ENCODE peak calls at places on chromosomes 2 and 18, in ten cellular contexts. L is HepG2; G is cardiac fibroblast; U is MM.1S; T is psoas muscle; P is CD8-positive, alpha-beta T cell; H is heart right ventricle; D is heart left ventricle; O is brain microvascular endothelial cell; E is retinal pigment epithelial cell. Z is an unnamed sample.

GRCh38 chr2:200788129-200788718 is 23.5 kb upstream of the BZW1 start:
- DNase-seq in L (no peak), G (peak), U (no peak), T (no peak), P (no peak), H (no peak), D (no peak), O (peak), E (no peak), Z (no peak)

GRCh38 chr2:213251618-213252017 is 32.6 kb upstream of the SPAG16 start:
- DNase-seq in L (peak), G (peak), U (peak), T (no peak), P (no peak), H (no peak), D (no peak), O (no peak), E (peak), Z (peak)

GRCh38 chr18:56162316-56162715 is 476.1 kb downstream of the TXNL1 start:
- DNase-seq in L (no peak), G (peak), U (no peak), T (no peak), P (no peak), H (no peak), D (no peak), O (no peak), E (no peak), Z (no peak)

GRCh38 chr2:40043641-40044040 is 264.6 kb upstream of the THUMPD2 start:
- DNase-seq in L (no peak), G (no peak), U (no peak), T (no peak), P (no peak), H (no peak), D (no peak), O (no peak), E (no peak), Z (no peak)

GRCh38 chr2:219803294-219803693 is 175.9 kb downstream of the SLC4A3 start:
- DNase-seq in L (no peak), G (peak), U (no peak), T (no peak), P (no peak), H (no peak), D (no peak), O (peak), E (peak), Z (no peak)

GRCh38 chr2:95029898-95030341 is 4.4 kb downstream of the MAL start:
- DNase-seq in L (no peak), G (no peak), U (no peak), T (peak), P (no peak), H (no peak), D (no peak), O (no peak), E (no peak), Z (no peak)

GRCh38 chr18:76817888-76818611 is 4.3 kb upstream of the ZNF236 start:
- DNase-seq in L (no peak), G (no peak), U (no peak), T (no peak), P (no peak), H (no peak), D (no peak), O (no peak), E (no peak), Z (no peak)

GRCh38 chr2:62474173-62474572 is 31.8 kb downstream of the TMEM17 start:
- DNase-seq in L (no peak), G (no peak), U (no peak), T (no peak), P (no peak), H (no peak), D (no peak), O (no peak), E (no peak), Z (no peak)

GRCh38 chr18:24546304-24546703 is 85.9 kb downstream of the HRH4 start:
- DNase-seq in L (no peak), G (peak), U (no peak), T (no peak), P (no peak), H (no peak), D (no peak), O (no peak), E (no peak), Z (no peak)

GRCh38 chr2:241733391-241734207 is 831 bp upstream of the D2HGDH start:
- DNase-seq in L (no peak), G (no peak), U (no peak), T (no peak), P (peak), H (no peak), D (no peak), O (no peak), E (no peak), Z (no peak)

GRCh38 chr2:188295067-188295685 is 3.5 kb downstream of the GULP1 start:
- DNase-seq in L (no peak), G (no peak), U (no peak), T (no peak), P (no peak), H (no peak), D (no peak), O (no peak), E (no peak), Z (no peak)

GRCh38 chr2:215499330-215499729 is 63.5 kb upstream of the FN1 start:
- DNase-seq in L (no peak), G (peak), U (no peak), T (no peak), P (no peak), H (no peak), D (no peak), O (peak), E (no peak), Z (no peak)

GRCh38 chr2:28822036-28822435 is 11.4 kb downstream of the SPDYA start:
- DNase-seq in L (no peak), G (no peak), U (no peak), T (no peak), P (no peak), H (no peak), D (no peak), O (no peak), E (no peak), Z (no peak)

GRCh38 chr2:230987137-230988020 is 8.5 kb upstream of the SPATA3 start:
- DNase-seq in L (peak), G (peak), U (peak), T (peak), P (peak), H (peak), D (peak), O (peak), E (peak), Z (peak)

GRCh38 chr2:219056896-219057708 is 3.6 kb downstream of the IHH start:
- DNase-seq in L (no peak), G (no peak), U (no peak), T (no peak), P (no peak), H (no peak), D (no peak), O (no peak), E (no peak), Z (peak)

GRCh38 chr2:2763351-2763997 is 432.4 kb upstream of the MYT1L start:
- DNase-seq in L (no peak), G (no peak), U (no peak), T (no peak), P (no peak), H (no peak), D (no peak), O (no peak), E (no peak), Z (no peak)

GRCh38 chr2:231632559-231633142 is 40.0 kb downstream of the TEX44 start:
- DNase-seq in L (no peak), G (peak), U (no peak), T (no peak), P (no peak), H (no peak), D (no peak), O (peak), E (no peak), Z (no peak)

GRCh38 chr2:43441195-43441594 is 154.6 kb downstream of the THADA start:
- DNase-seq in L (no peak), G (no peak), U (no peak), T (no peak), P (no peak), H (no peak), D (no peak), O (no peak), E (no peak), Z (no peak)

GRCh38 chr2:62731275-62731674 is 25.8 kb downstream of the EHBP1 start:
- DNase-seq in L (no peak), G (no peak), U (no peak), T (no peak), P (no peak), H (no peak), D (no peak), O (no peak), E (no peak), Z (no peak)

GRCh38 chr2:213846856-213847255 is 562.6 kb downstream of the SPAG16 start:
- DNase-seq in L (no peak), G (no peak), U (no peak), T (no peak), P (no peak), H (no peak), D (no peak), O (no peak), E (no peak), Z (no peak)

GRCh38 chr18:31490387-31490786 is 7.6 kb upstream of the DSG2 start:
- DNase-seq in L (no peak), G (no peak), U (no peak), T (no peak), P (no peak), H (no peak), D (no peak), O (no peak), E (no peak), Z (peak)

GRCh38 chr2:70083344-70084156 is 3.7 kb upstream of the PCBP1 start:
- DNase-seq in L (peak), G (no peak), U (no peak), T (no peak), P (peak), H (no peak), D (no peak), O (no peak), E (no peak), Z (peak)

GRCh38 chr18:9147440-9148238 is 11.1 kb downstream of the ANKRD12 start:
- DNase-seq in L (peak), G (peak), U (peak), T (no peak), P (no peak), H (peak), D (peak), O (peak), E (no peak), Z (peak)

GRCh38 chr2:236715511-236715961 is 145.9 kb downstream of the ACKR3 start:
- DNase-seq in L (no peak), G (peak), U (no peak), T (peak), P (no peak), H (no peak), D (no peak), O (no peak), E (peak), Z (no peak)

GRCh38 chr18:10442551-10442971 is 11.9 kb upstream of the APCDD1 start:
- DNase-seq in L (no peak), G (no peak), U (no peak), T (no peak), P (no peak), H (no peak), D (no peak), O (no peak), E (no peak), Z (no peak)

GRCh38 chr18:21897811-21898210 is 157.2 kb downstream of the MIB1 start:
- DNase-seq in L (peak), G (peak), U (peak), T (no peak), P (peak), H (peak), D (peak), O (peak), E (no peak), Z (peak)

GRCh38 chr2:174014699-174015070 is 49.5 kb upstream of the SP3 start:
- DNase-seq in L (no peak), G (no peak), U (no peak), T (no peak), P (no peak), H (no peak), D (no peak), O (no peak), E (no peak), Z (no peak)

GRCh38 chr18:55585586-55586521 is 2.1 kb downstream of the TCF4 start:
- DNase-seq in L (no peak), G (peak), U (no peak), T (no peak), P (no peak), H (peak), D (peak), O (no peak), E (no peak), Z (no peak)

GRCh38 chr2:177717831-177718618 is 325.5 kb downstream of the AGPS start:
- DNase-seq in L (no peak), G (no peak), U (peak), T (no peak), P (no peak), H (no peak), D (no peak), O (no peak), E (no peak), Z (peak)
- TF ChIP-seq CTCF in L (peak), G (peak), U (peak), T (peak), P (no peak), H (no peak), D (peak), O (no peak), E (peak), Z (peak)

GRCh38 chr18:41162191-41162590 is 792.8 kb upstream of the PIK3C3 start:
- DNase-seq in L (no peak), G (no peak), U (no peak), T (no peak), P (no peak), H (no peak), D (no peak), O (no peak), E (no peak), Z (no peak)
- TF ChIP-seq CTCF in L (no peak), G (no peak), U (no peak), T (no peak), P (no peak), H (no peak), D (no peak), O (no peak), E (no peak), Z (no peak)

GRCh38 chr18:75164479-75164878 is 44.5 kb downstream of the PTGR3 start:
- DNase-seq in L (no peak), G (no peak), U (no peak), T (no peak), P (no peak), H (no peak), D (no peak), O (no peak), E (no peak), Z (no peak)

GRCh38 chr18:75163736-75164135 is 45.2 kb downstream of the PTGR3 start:
- DNase-seq in L (no peak), G (no peak), U (no peak), T (no peak), P (no peak), H (no peak), D (no peak), O (no peak), E (no peak), Z (no peak)

GRCh38 chr18:75161629-75162028 is 47.3 kb downstream of the PTGR3 start:
- DNase-seq in L (peak), G (peak), U (no peak), T (peak), P (peak), H (peak), D (peak), O (no peak), E (no peak), Z (peak)

GRCh38 chr18:75162978-75163377 is 46.0 kb downstream of the PTGR3 start:
- DNase-seq in L (no peak), G (no peak), U (no peak), T (no peak), P (no peak), H (no peak), D (no peak), O (no peak), E (no peak), Z (no peak)

GRCh38 chr18:75162467-75162866 is 46.5 kb downstream of the PTGR3 start:
- DNase-seq in L (no peak), G (peak), U (no peak), T (no peak), P (no peak), H (peak), D (peak), O (peak), E (peak), Z (no peak)
- TF ChIP-seq CTCF in L (no peak), G (no peak), U (no peak), T (no peak), P (no peak), H (no peak), D (no peak), O (no peak), E (no peak), Z (no peak)

DNA sequence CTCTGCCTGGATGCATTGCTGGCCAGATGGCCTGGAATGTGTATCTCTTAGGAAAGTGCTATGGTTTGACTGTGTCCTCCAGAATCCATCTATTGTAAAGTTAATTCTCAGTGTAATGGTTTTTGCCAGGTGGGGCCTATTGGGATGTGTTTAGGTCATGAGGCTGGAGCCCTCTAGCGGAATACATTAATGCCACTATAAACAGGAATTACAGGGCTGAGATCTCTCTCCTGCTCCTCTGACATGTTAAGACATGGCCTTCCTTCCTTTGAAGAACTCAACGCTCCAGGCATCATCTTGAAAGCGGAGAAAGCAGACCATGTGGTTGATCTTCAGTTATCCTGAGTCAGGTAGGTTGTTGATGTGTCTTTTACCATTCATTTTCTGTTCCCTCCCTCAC is 276.4 kb downstream of the RPIA start:
- DNase-seq in L (peak), G (no peak), U (no peak), T (no peak), P (no peak), H (no peak), D (no peak), O (no peak), E (no peak), Z (no peak)
- TF ChIP-seq CTCF in L (peak), G (no peak), U (no peak), T (no peak), P (no peak), H (no peak), D (no peak), O (no peak), E (no peak), Z (no peak)

DNA sequence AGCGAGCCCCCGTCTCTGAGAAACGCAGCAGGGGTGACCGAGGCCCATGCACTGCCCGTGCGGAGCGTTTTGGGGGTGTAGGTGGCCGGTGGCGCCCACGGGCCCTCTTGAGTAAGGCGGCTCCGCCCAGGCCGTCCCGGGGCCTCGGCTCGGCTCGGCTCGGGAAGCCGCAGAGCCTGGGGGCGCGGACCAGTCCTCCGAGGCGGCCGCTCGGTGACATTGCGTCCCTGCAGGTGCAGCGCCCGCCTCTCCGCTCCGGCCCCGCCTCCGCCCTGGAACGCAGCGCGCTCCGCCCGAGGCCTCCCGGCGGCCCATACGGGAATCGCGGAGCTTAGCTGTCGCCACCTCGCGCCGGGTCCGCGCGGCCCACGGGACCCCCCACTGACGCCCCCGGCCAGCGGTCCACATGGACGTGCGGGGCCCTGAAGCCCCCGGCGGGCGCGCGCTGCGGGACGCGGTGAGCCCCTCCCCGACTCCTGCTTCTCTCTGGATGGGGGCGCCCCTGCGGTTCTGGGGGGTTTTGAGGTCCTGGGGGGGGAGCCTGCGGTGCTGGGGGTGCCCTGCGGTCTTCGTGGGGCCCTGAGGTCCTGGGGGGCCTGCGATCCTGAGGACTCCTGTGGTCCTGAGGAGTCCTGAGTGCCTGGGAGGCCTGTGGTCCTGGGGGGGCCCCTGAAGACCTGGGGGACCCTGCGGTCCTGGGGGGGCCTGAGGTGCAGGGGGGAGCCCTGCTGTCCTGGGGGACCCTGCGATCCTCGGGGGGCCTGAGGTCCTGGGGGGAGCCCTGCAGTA is at the start of gene HSBP1L1:
- DNase-seq in L (peak), G (peak), U (peak), T (peak), P (peak), H (no peak), D (peak), O (no peak), E (no peak), Z (peak)
- TF ChIP-seq CTCF in L (peak), G (no peak), U (no peak), T (peak), P (no peak), H (no peak), D (peak), O (no peak), E (peak), Z (no peak)

DNA sequence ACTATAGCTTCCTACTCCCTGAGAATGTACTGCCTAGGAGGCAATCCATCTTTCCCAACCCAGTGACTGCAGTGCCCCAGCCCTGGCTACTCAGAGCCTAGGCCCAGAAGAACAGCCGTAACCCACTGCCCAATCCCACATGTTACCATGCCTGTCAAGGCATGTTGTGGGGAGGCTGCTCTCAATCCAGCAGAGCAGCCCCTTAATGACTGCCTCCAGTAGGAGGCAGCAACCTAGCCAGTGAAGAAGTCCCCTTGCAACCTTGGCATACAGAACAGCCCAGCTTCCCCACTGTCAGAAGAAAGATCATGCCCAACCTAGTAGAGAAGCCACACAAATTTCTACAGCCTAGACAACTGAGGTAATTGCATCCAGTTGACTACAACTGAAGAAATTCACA is 44.2 kb upstream of the CDH7 start:
- DNase-seq in L (no peak), G (no peak), U (no peak), T (no peak), P (no peak), H (no peak), D (no peak), O (no peak), E (no peak), Z (no peak)
- TF ChIP-seq CTCF in L (no peak), G (no peak), U (no peak), T (no peak), P (no peak), H (no peak), D (no peak), O (no peak), E (no peak), Z (no peak)

GRCh38 chr2:151028691-151029176 is 232.9 kb downstream of the RBM43 start:
- DNase-seq in L (no peak), G (peak), U (no peak), T (no peak), P (no peak), H (no peak), D (no peak), O (no peak), E (no peak), Z (no peak)

GRCh38 chr2:151033454-151034248 is 228.0 kb downstream of the RBM43 start:
- DNase-seq in L (no peak), G (no peak), U (no peak), T (no peak), P (no peak), H (no peak), D (no peak), O (no peak), E (peak), Z (no peak)

GRCh38 chr2:151032741-151033152 is 228.9 kb downstream of the RBM43 start:
- DNase-seq in L (no peak), G (peak), U (no peak), T (no peak), P (no peak), H (no peak), D (no peak), O (peak), E (no peak), Z (no peak)

GRCh38 chr2:151029406-151030157 is 232.1 kb downstream of the RBM43 start:
- DNase-seq in L (no peak), G (peak), U (peak), T (no peak), P (no peak), H (no peak), D (no peak), O (peak), E (no peak), Z (no peak)

DNA sequence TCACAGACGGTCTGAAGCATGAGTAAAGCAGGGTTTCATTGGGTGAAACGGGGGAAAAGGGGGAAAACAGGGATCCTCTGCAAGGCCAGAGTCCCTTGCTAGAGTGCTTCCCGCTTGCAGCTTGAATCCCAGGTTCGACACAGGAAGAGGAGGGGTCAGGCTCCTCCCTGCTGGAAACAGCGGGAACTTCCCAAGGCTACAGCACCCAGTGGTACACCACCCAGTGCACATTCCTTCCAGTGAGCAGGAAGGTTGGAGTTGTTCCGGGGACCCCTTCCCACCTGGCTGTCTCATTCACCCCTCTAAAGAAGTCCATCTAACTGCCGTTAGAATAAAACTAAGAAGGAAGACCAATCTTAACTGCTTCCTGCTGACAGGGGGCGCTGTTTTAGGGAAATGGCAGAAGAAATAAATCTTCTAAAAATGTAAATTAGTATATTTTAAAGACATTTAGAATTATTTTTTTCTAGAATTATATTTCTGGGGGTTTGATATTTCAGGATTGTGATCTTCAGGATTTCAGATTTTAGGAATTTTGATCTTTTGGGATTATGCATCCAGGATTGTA is 230.9 kb downstream of the RBM43 start:
- DNase-seq in L (no peak), G (no peak), U (no peak), T (no peak), P (no peak), H (no peak), D (no peak), O (no peak), E (no peak), Z (no peak)
- TF ChIP-seq CTCF in L (peak), G (peak), U (peak), T (no peak), P (no peak), H (no peak), D (no peak), O (peak), E (peak), Z (no peak)

Z was measured in GM20000.